ENCODE peak calls at places on chromosomes 5 and 9, in nine cellular contexts. I is LoVo, X is suprapubic skin, J is transverse colon, V is nephron progenitor cell, S is T follicular helper cell, H is lower lobe of right lung, W is OCI-M1, D is AG04449. G is an unnamed sample.
A peak's percentile ranks its signal among the peaks of the same experiment; 100 is the strongest.

GRCh38 chr5:9507974-9508373 is 37.9 kb downstream of the SEMA5A start:
- DNase-seq in X (no peak), J (no peak), I (no peak), H (no peak), W (no peak), S (no peak), V (no peak), D (peak; percentile 24), G (no peak)

GRCh38 chr5:115961413-115962238 is 649 bp upstream of the LVRN start:
- DNase-seq in V (no peak), H (no peak), D (no peak), I (no peak), W (no peak), J (no peak), X (peak; percentile 70), S (no peak), G (no peak)

GRCh38 chr5:73917433-73917832 is 291.4 kb downstream of the ARHGEF28 start:
- DNase-seq in X (no peak), J (no peak), W (no peak), S (no peak), I (no peak), D (no peak), V (no peak), H (no peak), G (no peak)

GRCh38 chr5:172875372-172876279 is 41.6 kb downstream of the ERGIC1 start:
- DNase-seq in W (peak; percentile 17), J (no peak), S (no peak), V (no peak), D (no peak), X (no peak), H (no peak), I (no peak), G (no peak)

GRCh38 chr5:42756630-42757601 is at the start of gene CCDC152:
- DNase-seq in W (peak; percentile 54), X (no peak), I (no peak), D (no peak), H (no peak), J (no peak), V (no peak), S (no peak), G (peak; percentile 9)

GRCh38 chr5:109920736-109921135 is 231.0 kb downstream of the MAN2A1 start:
- DNase-seq in J (no peak), X (no peak), S (no peak), H (no peak), W (no peak), D (no peak), I (no peak), V (no peak), G (no peak)

GRCh38 chr5:57478826-57479225 is 3.8 kb downstream of the ACTBL2 start:
- DNase-seq in J (no peak), V (no peak), D (no peak), W (no peak), S (no peak), H (no peak), I (no peak), X (no peak), G (no peak)

GRCh38 chr9:135906291-135907005 is 898 bp downstream of the CAMSAP1 start:
- DNase-seq in X (no peak), H (peak; percentile 54), I (peak; percentile 16), W (peak; percentile 62), V (no peak), S (no peak), J (peak; percentile 26), D (no peak), G (peak; percentile 17)

GRCh38 chr9:99269429-99269828 is 47.3 kb downstream of the SEC61B start:
- DNase-seq in D (peak; percentile 83), S (no peak), J (no peak), I (no peak), W (no peak), V (no peak), X (no peak), H (no peak), G (no peak)

GRCh38 chr5:73641811-73642210 is 15.8 kb downstream of the ARHGEF28 start:
- DNase-seq in X (no peak), V (no peak), I (no peak), S (no peak), D (no peak), W (no peak), H (no peak), J (no peak), G (no peak)

GRCh38 chr9:126722922-126723806 is 81.7 kb upstream of the ZBTB43 start:
- DNase-seq in H (peak; percentile 68), X (no peak), V (peak; percentile 70), S (peak; percentile 69), I (no peak), J (peak; percentile 61), D (no peak), W (no peak), G (peak; percentile 70)

GRCh38 chr9:132167192-132167591 is 5.3 kb downstream of the NTNG2 start:
- DNase-seq in J (no peak), D (no peak), I (no peak), V (no peak), X (no peak), W (no peak), H (no peak), S (no peak), G (no peak)

GRCh38 chr5:32233696-32234447 is 59.8 kb upstream of the GOLPH3 start:
- DNase-seq in J (no peak), H (no peak), S (no peak), X (no peak), I (no peak), W (no peak), D (no peak), V (no peak), G (no peak)

GRCh38 chr5:98994636-98995035 is 65.8 kb upstream of the CHD1 start:
- DNase-seq in S (no peak), J (no peak), W (no peak), I (no peak), H (no peak), D (no peak), X (no peak), V (no peak), G (no peak)

GRCh38 chr9:114093031-114093471 is 6.0 kb downstream of the KIF12 start:
- DNase-seq in W (no peak), X (peak; percentile 45), D (no peak), S (no peak), H (no peak), J (no peak), V (no peak), I (no peak), G (no peak)

GRCh38 chr9:12719431-12719830 is 26.2 kb downstream of the TYRP1 start:
- DNase-seq in S (no peak), H (no peak), J (no peak), X (no peak), V (no peak), W (peak; percentile 98), D (no peak), I (peak; percentile 64), G (no peak)

GRCh38 chr5:39891376-39891775 is 466.6 kb upstream of the DAB2 start:
- DNase-seq in S (no peak), V (no peak), J (no peak), W (no peak), H (no peak), I (no peak), D (no peak), X (no peak), G (no peak)

G was measured in T-helper 9 cell.